ENCODE peak calls at places on chromosomes 12 and 14, in five cellular contexts. U is GM12864, K is heart left ventricle, M is ascending aorta, B is heart right ventricle. G is an unnamed sample.

GRCh38 chr14:102155150-102155549 is 15.5 kb downstream of the WDR20 start:
- DNase-seq in U (no peak), K (no peak), M (no peak), B (no peak), G (peak; percentile 37)

GRCh38 chr14:103293465-103293864 is 40.6 kb upstream of the EIF5 start:
- DNase-seq in U (no peak), K (no peak), M (no peak), B (no peak), G (no peak)

GRCh38 chr12:16573652-16574077 is 32.3 kb downstream of the LMO3 start:
- DNase-seq in U (no peak), K (no peak), M (no peak), B (no peak), G (peak; percentile 60)

GRCh38 chr12:68352067-68352466 is 19.9 kb upstream of the MDM1 start:
- DNase-seq in U (no peak), K (no peak), M (no peak), B (no peak), G (peak; percentile 56)

GRCh38 chr14:59123975-59124374 is 64.5 kb upstream of the DAAM1 start:
- DNase-seq in U (no peak), K (no peak), M (no peak), B (no peak), G (peak; percentile 46)

GRCh38 chr14:47389520-47389919 is 285.9 kb downstream of the MDGA2 start:
- DNase-seq in U (no peak), K (no peak), M (no peak), B (no peak), G (no peak)

GRCh38 chr12:54140958-54141388 is 47.8 kb downstream of the SMUG1 start:
- DNase-seq in U (no peak), K (no peak), M (no peak), B (no peak), G (peak; percentile 41)

GRCh38 chr14:52076334-52076733 is 7.5 kb upstream of the NID2 start:
- DNase-seq in U (no peak), K (no peak), M (peak; percentile 24), B (peak; percentile 21), G (peak; percentile 95)

GRCh38 chr12:30959778-30960177 is 33.2 kb downstream of the TSPAN11 start:
- DNase-seq in U (no peak), K (peak; percentile 23), M (no peak), B (no peak), G (no peak)

GRCh38 chr12:131828671-131829350 is 618 bp downstream of the MMP17 start:
- DNase-seq in U (no peak), K (no peak), M (no peak), B (no peak), G (no peak)

GRCh38 chr12:95774311-95775045 is 16.1 kb downstream of the NTN4 start:
- DNase-seq in U (no peak), K (no peak), M (no peak), B (no peak), G (no peak)

GRCh38 chr12:92059976-92060375 is 85.7 kb downstream of the BTG1 start:
- DNase-seq in U (no peak), K (no peak), M (no peak), B (no peak), G (peak; percentile 79)

GRCh38 chr12:85188609-85189008 is 91.4 kb upstream of the ALX1 start:
- DNase-seq in U (no peak), K (no peak), M (no peak), B (no peak), G (no peak)

GRCh38 chr14:90820958-90821357 is 4.7 kb upstream of the TTC7B start:
- DNase-seq in U (no peak), K (peak; percentile 64), M (no peak), B (no peak), G (peak; percentile 55)

GRCh38 chr14:77311217-77311616 is 9.5 kb downstream of the POMT2 start:
- DNase-seq in U (no peak), K (no peak), M (no peak), B (no peak), G (peak; percentile 67)

GRCh38 chr14:89365071-89365801 is 51.8 kb downstream of the FOXN3 start:
- DNase-seq in U (peak; percentile 80), K (no peak), M (no peak), B (no peak), G (peak; percentile 17)

GRCh38 chr12:80422549-80422948 is 21.5 kb upstream of the PTPRQ start:
- DNase-seq in U (no peak), K (no peak), M (no peak), B (no peak), G (no peak)

GRCh38 chr14:89252887-89253532 is 164.0 kb downstream of the FOXN3 start:
- DNase-seq in U (no peak), K (no peak), M (no peak), B (no peak), G (peak; percentile 24)

GRCh38 chr12:121424632-121424992 is 24.7 kb downstream of the RNF34 start:
- DNase-seq in U (no peak), K (no peak), M (no peak), B (no peak), G (no peak)

GRCh38 chr12:69085852-69086251 is 152.9 kb upstream of the CPM start:
- DNase-seq in U (no peak), K (no peak), M (no peak), B (no peak), G (no peak)

GRCh38 chr14:80456200-80456599 is 244.9 kb upstream of the DIO2 start:
- DNase-seq in U (no peak), K (no peak), M (no peak), B (no peak), G (peak; percentile 49)

GRCh38 chr12:131621701-131622421 is 89.0 kb upstream of the SFSWAP start:
- DNase-seq in U (no peak), K (no peak), M (no peak), B (no peak), G (no peak)

GRCh38 chr14:104434214-104435076 is 145.1 kb upstream of the C14orf180 start:
- DNase-seq in U (no peak), K (peak; percentile 43), M (peak; percentile 3), B (no peak), G (no peak)

GRCh38 chr12:6962285-6963015 is 8.0 kb downstream of the PHB2 start:
- DNase-seq in U (no peak), K (no peak), M (no peak), B (no peak), G (no peak)
- H3K4me3 ChIP-seq in U (no peak overlapping the region), K (no peak overlapping the region), M (no peak overlapping the region), B (no peak overlapping the region), G (no peak overlapping the region)

DNA sequence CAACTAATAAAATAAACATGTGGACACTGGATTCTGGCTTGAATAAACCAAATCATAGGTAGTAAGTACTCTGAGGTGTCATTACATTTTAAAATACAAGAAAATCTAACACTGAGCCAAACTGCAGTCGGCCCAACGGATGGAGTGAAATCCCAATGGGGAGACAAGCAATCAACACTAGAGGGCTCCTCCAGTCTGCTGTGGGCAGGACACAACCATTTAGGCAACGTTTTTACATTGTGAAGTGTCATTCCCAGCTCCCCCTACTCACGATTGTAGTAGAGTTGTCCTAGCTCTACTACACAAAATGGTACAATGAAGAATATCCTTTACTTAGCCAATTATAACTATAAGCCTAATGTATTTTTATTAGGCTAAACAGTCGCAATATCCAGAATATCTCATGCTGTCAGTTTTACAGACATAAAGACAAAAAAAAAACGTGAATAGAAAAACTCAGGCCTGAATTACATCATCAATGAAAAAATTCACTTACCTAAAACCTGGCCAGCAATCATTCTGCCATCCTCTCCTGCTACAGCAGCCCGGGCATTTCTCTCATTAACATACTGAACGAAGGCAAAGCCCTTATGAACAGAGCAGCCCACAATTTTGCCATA is 35.7 kb downstream of the HNRNPC start:
- DNase-seq in U (no peak), K (no peak), M (no peak), B (no peak), G (peak; percentile 34)
- TF ChIP-seq CTCF in U (peak; percentile 33), K (peak; percentile 32), M (no peak), B (peak; percentile 52), G (peak; percentile 48)

DNA sequence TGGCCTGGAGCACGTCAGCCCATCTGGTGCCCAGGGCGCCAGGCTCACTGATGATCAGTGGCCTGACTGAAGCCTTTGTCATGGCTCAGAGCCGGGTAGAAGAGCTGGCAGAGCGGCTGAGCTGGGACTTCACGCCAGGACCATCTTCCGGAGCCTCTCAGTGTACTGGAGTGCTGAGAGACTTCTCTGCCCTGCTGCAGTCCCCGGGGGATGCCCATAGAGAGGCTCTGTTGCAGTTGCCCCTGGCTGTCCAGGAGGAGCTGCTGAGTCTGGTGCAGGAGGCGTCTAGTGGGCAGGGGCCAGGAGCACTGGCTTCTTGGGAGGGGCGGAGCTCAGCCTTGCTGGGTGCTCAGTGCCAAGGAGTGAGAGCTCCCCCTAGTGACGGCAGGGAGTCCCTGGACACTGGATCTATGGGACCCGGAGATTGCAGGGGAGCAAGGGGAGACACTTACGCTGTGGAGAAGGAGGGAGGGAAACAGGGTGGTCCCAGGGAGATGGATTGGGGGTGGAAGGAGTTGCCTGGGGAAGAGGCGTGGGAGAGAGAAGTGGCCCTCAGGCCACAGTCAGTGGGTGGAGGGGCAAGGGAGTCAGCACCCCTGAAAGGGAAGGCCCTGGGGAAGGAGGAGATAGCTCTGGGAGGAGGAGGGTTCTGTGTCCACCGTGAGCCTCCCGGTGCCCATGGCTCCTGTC is 2.0 kb downstream of the KHNYN start:
- DNase-seq in U (peak; percentile 81), K (peak; percentile 95), M (peak; percentile 70), B (peak; percentile 91), G (peak; percentile 94)
- H3K4me3 ChIP-seq in U (peak overlapping the region; percentile 62), K (no peak overlapping the region), M (peak overlapping the region; percentile 78), B (peak overlapping the region; percentile 81), G (peak overlapping the region; percentile 89)

DNA sequence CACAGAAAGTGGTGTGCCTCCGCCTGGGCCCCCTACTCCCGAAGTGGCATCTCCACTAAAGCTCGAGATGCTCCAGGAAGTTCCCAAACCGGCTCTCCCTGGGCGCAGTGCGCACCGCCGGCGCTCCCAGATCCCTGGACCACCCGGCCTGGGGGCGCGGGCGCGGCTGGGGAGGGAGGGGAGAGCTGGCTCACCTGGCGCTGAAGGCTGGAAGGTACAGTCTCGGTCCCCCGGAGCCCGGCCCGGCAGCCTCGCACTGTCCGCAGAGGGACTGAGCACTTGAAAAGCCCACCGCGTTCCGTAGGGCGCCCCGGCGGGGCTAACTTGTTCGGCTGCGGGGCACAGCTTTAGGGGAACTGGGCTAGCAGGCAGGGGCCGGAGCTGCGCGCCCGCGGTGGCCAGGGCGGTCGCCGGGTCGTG is 558 bp downstream of the DBX2 start:
- DNase-seq in U (no peak), K (peak; percentile 39), M (no peak), B (no peak), G (no peak)
- TF ChIP-seq CTCF in U (no peak), K (no peak), M (no peak), B (no peak), G (no peak)